ENCODE peak calls at places on chromosomes 4 and X, in four cellular contexts. One of them, this sample, is unnamed. For H3K79me2, the result is how much of the 10 kb centered on the place peaks cover.

GRCh38 chr4:53558061-53558801 is 33.1 kb downstream of the LNX1 start:
- DNase-seq in H9: no peak
- DNase-seq in mesendoderm: peak
- DNase-seq in H1: no peak
- DNase-seq in this sample: peak

GRCh38 chrX:100673397-100673953 is 29.5 kb downstream of the SRPX2 start:
- DNase-seq in H9: no peak
- DNase-seq in mesendoderm: no peak
- DNase-seq in H1: no peak
- DNase-seq in this sample: no peak

GRCh38 chr4:141702472-141703182 is 66.2 kb downstream of the IL15 start:
- DNase-seq in H9: peak
- DNase-seq in mesendoderm: peak
- DNase-seq in H1: no peak
- DNase-seq in this sample: no peak

GRCh38 chr4:146222313-146222712 is 8.0 kb downstream of the REELD1 start:
- DNase-seq in H9: no peak
- DNase-seq in mesendoderm: peak
- DNase-seq in H1: no peak
- DNase-seq in this sample: peak

GRCh38 chrX:68939868-68940267 is 111.0 kb downstream of the EFNB1 start:
- DNase-seq in H9: peak
- DNase-seq in mesendoderm: no peak
- DNase-seq in H1: no peak
- DNase-seq in this sample: no peak

GRCh38 chrX:72061091-72061490 is 70.6 kb downstream of the RTL5 start:
- DNase-seq in H9: no peak
- DNase-seq in mesendoderm: no peak
- DNase-seq in H1: no peak
- DNase-seq in this sample: no peak

GRCh38 chr4:108146819-108147218 is 21.9 kb downstream of the LEF1 start:
- DNase-seq in H9: peak
- DNase-seq in mesendoderm: peak
- DNase-seq in H1: no peak
- DNase-seq in this sample: no peak

GRCh38 chr4:100348472-100348871 is 158.2 kb upstream of the DDIT4L start:
- DNase-seq in H9: no peak
- DNase-seq in mesendoderm: no peak
- DNase-seq in H1: no peak
- DNase-seq in this sample: peak

GRCh38 chr4:27189683-27190082 is 329.0 kb downstream of the STIM2 start:
- DNase-seq in H9: no peak
- DNase-seq in mesendoderm: no peak
- DNase-seq in H1: no peak
- DNase-seq in this sample: no peak

GRCh38 chr4:123862812-123863211 is 466.2 kb downstream of the SPRY1 start:
- DNase-seq in H9: no peak
- DNase-seq in mesendoderm: no peak
- DNase-seq in H1: no peak
- DNase-seq in this sample: no peak

GRCh38 chrX:115058276-115058675 is 40.9 kb upstream of the IL13RA2 start:
- DNase-seq in H9: no peak
- DNase-seq in mesendoderm: no peak
- DNase-seq in H1: no peak
- DNase-seq in this sample: no peak

GRCh38 chrX:104707572-104707971 is 141.6 kb downstream of the IL1RAPL2 start:
- DNase-seq in H9: no peak
- DNase-seq in mesendoderm: no peak
- DNase-seq in H1: no peak
- DNase-seq in this sample: no peak

GRCh38 chrX:17595456-17596035 is 141.7 kb upstream of the SCML1 start:
- DNase-seq in H9: no peak
- DNase-seq in mesendoderm: no peak
- DNase-seq in H1: no peak
- DNase-seq in this sample: no peak

GRCh38 chr4:6437682-6438264 is 34.6 kb downstream of the PPP2R2C start:
- DNase-seq in H9: no peak
- DNase-seq in mesendoderm: no peak
- DNase-seq in H1: no peak
- DNase-seq in this sample: no peak

GRCh38 chrX:17829526-17829925 is 31.6 kb downstream of the RAI2 start:
- DNase-seq in H9: no peak
- DNase-seq in mesendoderm: no peak
- DNase-seq in H1: no peak
- DNase-seq in this sample: no peak

GRCh38 chr4:176256921-176257320 is 12.1 kb downstream of the ASB5 start:
- DNase-seq in H9: no peak
- DNase-seq in mesendoderm: no peak
- DNase-seq in H1: no peak
- DNase-seq in this sample: no peak
- H3K79me2 ChIP-seq in H9: under half
- H3K79me2 ChIP-seq in mesendoderm: under half
- H3K79me2 ChIP-seq in H1: under half
- H3K79me2 ChIP-seq in this sample: under half

GRCh38 chrX:6856471-6856870 is 291.0 kb upstream of the STS start:
- DNase-seq in H9: no peak
- DNase-seq in mesendoderm: no peak
- DNase-seq in H1: no peak
- DNase-seq in this sample: no peak

GRCh38 chrX:6849711-6850415 is 297.6 kb upstream of the STS start:
- DNase-seq in H9: no peak
- DNase-seq in mesendoderm: peak
- DNase-seq in H1: no peak
- DNase-seq in this sample: peak

GRCh38 chrX:6852869-6853268 is 294.6 kb upstream of the STS start:
- DNase-seq in H9: no peak
- DNase-seq in mesendoderm: no peak
- DNase-seq in H1: no peak
- DNase-seq in this sample: no peak

GRCh38 chrX:6851140-6851539 is 296.4 kb upstream of the STS start:
- DNase-seq in H9: no peak
- DNase-seq in mesendoderm: no peak
- DNase-seq in H1: no peak
- DNase-seq in this sample: no peak

GRCh38 chrX:6852121-6852520 is 295.4 kb upstream of the STS start:
- DNase-seq in H9: no peak
- DNase-seq in mesendoderm: no peak
- DNase-seq in H1: no peak
- DNase-seq in this sample: no peak
- H3K23ac ChIP-seq in H9: no peak
- H3K23ac ChIP-seq in mesendoderm: no peak
- H3K23ac ChIP-seq in H1: no peak
- H3K23ac ChIP-seq in this sample: no peak

GRCh38 chr4:139028191-139028661 is 12.6 kb downstream of the NOCT start:
- DNase-seq in H9: peak
- DNase-seq in mesendoderm: no peak
- DNase-seq in H1: no peak
- DNase-seq in this sample: peak

GRCh38 chr4:139035650-139036049 is 20.1 kb downstream of the NOCT start:
- DNase-seq in H9: no peak
- DNase-seq in mesendoderm: peak
- DNase-seq in H1: no peak
- DNase-seq in this sample: no peak

GRCh38 chr4:139027771-139028170 is 12.2 kb downstream of the NOCT start:
- DNase-seq in H9: no peak
- DNase-seq in mesendoderm: no peak
- DNase-seq in H1: no peak
- DNase-seq in this sample: no peak

GRCh38 chr4:139025841-139026240 is 10.3 kb downstream of the NOCT start:
- DNase-seq in H9: no peak
- DNase-seq in mesendoderm: no peak
- DNase-seq in H1: no peak
- DNase-seq in this sample: no peak

GRCh38 chr4:139030614-139031235 is 15.1 kb downstream of the NOCT start:
- DNase-seq in H9: peak
- DNase-seq in mesendoderm: peak
- DNase-seq in H1: peak
- DNase-seq in this sample: peak
- H3K79me2 ChIP-seq in H9: half or more
- H3K79me2 ChIP-seq in mesendoderm: half or more
- H3K79me2 ChIP-seq in H1: half or more
- H3K79me2 ChIP-seq in this sample: under half

GRCh38 chrX:19545651-19546050 is 30.3 kb upstream of the MAP3K15 start:
- DNase-seq in H9: no peak
- DNase-seq in mesendoderm: no peak
- DNase-seq in H1: no peak
- DNase-seq in this sample: peak

GRCh38 chrX:19548279-19548678 is 33.0 kb upstream of the MAP3K15 start:
- DNase-seq in H9: no peak
- DNase-seq in mesendoderm: no peak
- DNase-seq in H1: no peak
- DNase-seq in this sample: no peak

GRCh38 chrX:19552793-19553192 is 37.5 kb upstream of the MAP3K15 start:
- DNase-seq in H9: no peak
- DNase-seq in mesendoderm: no peak
- DNase-seq in H1: no peak
- DNase-seq in this sample: no peak

GRCh38 chrX:19548934-19549333 is 33.6 kb upstream of the MAP3K15 start:
- DNase-seq in H9: no peak
- DNase-seq in mesendoderm: no peak
- DNase-seq in H1: no peak
- DNase-seq in this sample: no peak

GRCh38 chrX:19549838-19550237 is 34.5 kb upstream of the MAP3K15 start:
- DNase-seq in H9: no peak
- DNase-seq in mesendoderm: no peak
- DNase-seq in H1: no peak
- DNase-seq in this sample: no peak
- H3K23ac ChIP-seq in H9: no peak
- H3K23ac ChIP-seq in mesendoderm: no peak
- H3K23ac ChIP-seq in H1: no peak
- H3K23ac ChIP-seq in this sample: no peak

DNA sequence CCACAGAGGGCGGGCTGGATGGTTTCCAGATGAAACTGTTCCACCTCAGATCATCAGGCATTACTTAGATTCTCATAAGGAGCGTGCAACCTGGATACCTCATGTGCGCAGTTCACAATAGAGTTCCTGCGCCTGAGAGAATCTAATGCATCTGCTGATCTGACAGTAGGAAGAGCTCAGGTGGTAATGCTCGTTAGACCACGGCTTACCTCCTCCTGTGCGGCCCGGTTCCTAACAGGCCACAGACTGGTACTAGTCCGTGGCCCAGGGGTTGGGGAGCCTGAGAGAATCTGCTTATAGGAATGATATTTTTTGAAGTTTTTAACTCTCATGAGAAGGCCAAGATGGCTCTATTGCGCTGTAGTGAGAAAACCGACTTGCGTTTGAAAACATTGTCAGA is 5.4 kb downstream of the NCAPG start:
- DNase-seq in H9: no peak
- DNase-seq in mesendoderm: no peak
- DNase-seq in H1: no peak
- DNase-seq in this sample: no peak
- H3K79me2 ChIP-seq in H9: under half
- H3K79me2 ChIP-seq in mesendoderm: under half
- H3K79me2 ChIP-seq in H1: half or more
- H3K79me2 ChIP-seq in this sample: under half

GRCh38 chr4:2266821-2267220 is 4.9 kb upstream of the MXD4 start:
- DNase-seq in H9: no peak
- DNase-seq in mesendoderm: no peak
- DNase-seq in H1: no peak
- DNase-seq in this sample: no peak
- H3K23ac ChIP-seq in H9: no peak
- H3K23ac ChIP-seq in mesendoderm: no peak
- H3K23ac ChIP-seq in H1: no peak
- H3K23ac ChIP-seq in this sample: no peak

GRCh38 chrX:107627792-107628661 is at the start of gene PRPS1:
- DNase-seq in H9: peak
- DNase-seq in mesendoderm: peak
- DNase-seq in H1: peak
- DNase-seq in this sample: peak

GRCh38 chrX:107630031-107630689 is 1.9 kb downstream of the PRPS1 start:
- DNase-seq in H9: no peak
- DNase-seq in mesendoderm: peak
- DNase-seq in H1: no peak
- DNase-seq in this sample: no peak

GRCh38 chrX:107629533-107629909 is 1.2 kb downstream of the PRPS1 start:
- DNase-seq in H9: no peak
- DNase-seq in mesendoderm: peak
- DNase-seq in H1: no peak
- DNase-seq in this sample: no peak

GRCh38 chrX:107628662-107629532 is 587 bp downstream of the PRPS1 start:
- DNase-seq in H9: peak
- DNase-seq in mesendoderm: peak
- DNase-seq in H1: no peak
- DNase-seq in this sample: peak

DNA sequence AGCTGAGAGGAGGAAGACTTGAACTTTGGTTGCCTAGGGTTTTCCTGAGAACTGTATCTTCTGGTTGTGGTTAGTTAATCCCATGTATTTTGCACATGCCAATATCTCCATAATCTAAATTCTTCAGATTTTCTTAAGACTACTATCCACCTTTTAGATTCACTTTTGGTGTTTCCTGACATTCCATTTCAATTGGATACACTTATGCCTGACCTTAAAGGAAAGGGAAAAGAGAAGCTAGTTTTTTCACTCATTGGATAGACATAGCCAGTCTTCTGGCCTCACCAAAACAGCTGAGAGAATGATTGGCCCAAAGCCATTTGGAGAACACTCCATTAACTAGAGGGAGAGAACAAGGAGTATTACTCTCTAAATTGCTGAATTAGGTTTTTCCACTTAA is 4.0 kb downstream of the PRPS1 start:
- DNase-seq in H9: no peak
- DNase-seq in mesendoderm: no peak
- DNase-seq in H1: no peak
- DNase-seq in this sample: peak
- H3K79me2 ChIP-seq in H9: under half
- H3K79me2 ChIP-seq in mesendoderm: under half
- H3K79me2 ChIP-seq in H1: half or more
- H3K79me2 ChIP-seq in this sample: under half

This sample was measured in trophoblast cell.